ENCODE peak calls at places on chromosomes 1 and 21, in eight cellular contexts. One of them, this sample, is unnamed.

GRCh38 chr21:35932232-35932911 is 128.0 kb downstream of the SETD4 start:
- DNase-seq in heart right ventricle: peak; percentile 27
- DNase-seq in GM23248: peak; percentile 91
- DNase-seq in lung: peak; percentile 39
- DNase-seq in upper lobe of right lung: no peak
- DNase-seq in thoracic aorta: no peak
- DNase-seq in fibroblast of lung: peak; percentile 91
- DNase-seq in PC-3: peak; percentile 90
- DNase-seq in this sample: peak; percentile 84

GRCh38 chr21:42636535-42636914 is 16.9 kb upstream of the PDE9A start:
- DNase-seq in PC-3: peak; percentile 39
- DNase-seq in upper lobe of right lung: no peak
- DNase-seq in GM23248: peak; percentile 89
- DNase-seq in fibroblast of lung: peak; percentile 20
- DNase-seq in lung: no peak
- DNase-seq in heart right ventricle: no peak
- DNase-seq in thoracic aorta: no peak
- DNase-seq in this sample: peak; percentile 3

GRCh38 chr1:170586942-170587593 is 55.1 kb downstream of the GORAB start:
- DNase-seq in heart right ventricle: no peak
- DNase-seq in thoracic aorta: no peak
- DNase-seq in upper lobe of right lung: no peak
- DNase-seq in fibroblast of lung: peak; percentile 73
- DNase-seq in lung: no peak
- DNase-seq in GM23248: peak; percentile 88
- DNase-seq in PC-3: no peak
- DNase-seq in this sample: no peak

GRCh38 chr1:205977348-205978014 is 25.7 kb downstream of the RAB7B start:
- DNase-seq in fibroblast of lung: peak; percentile 64
- DNase-seq in GM23248: peak; percentile 83
- DNase-seq in thoracic aorta: no peak
- DNase-seq in upper lobe of right lung: peak; percentile 84
- DNase-seq in lung: peak; percentile 78
- DNase-seq in heart right ventricle: peak; percentile 81
- DNase-seq in PC-3: peak; percentile 91
- DNase-seq in this sample: peak; percentile 55

GRCh38 chr1:210234254-210234747 is 1.7 kb downstream of the SERTAD4 start:
- DNase-seq in fibroblast of lung: no peak
- DNase-seq in heart right ventricle: no peak
- DNase-seq in lung: no peak
- DNase-seq in PC-3: no peak
- DNase-seq in upper lobe of right lung: no peak
- DNase-seq in GM23248: no peak
- DNase-seq in thoracic aorta: no peak
- DNase-seq in this sample: no peak

GRCh38 chr1:234474375-234474774 is 4.6 kb downstream of the TARBP1 start:
- DNase-seq in heart right ventricle: no peak
- DNase-seq in fibroblast of lung: no peak
- DNase-seq in GM23248: no peak
- DNase-seq in thoracic aorta: no peak
- DNase-seq in upper lobe of right lung: no peak
- DNase-seq in lung: no peak
- DNase-seq in PC-3: no peak
- DNase-seq in this sample: no peak

GRCh38 chr1:67764674-67765073 is 68.6 kb downstream of the GNG12 start:
- DNase-seq in thoracic aorta: no peak
- DNase-seq in PC-3: no peak
- DNase-seq in upper lobe of right lung: no peak
- DNase-seq in fibroblast of lung: no peak
- DNase-seq in lung: no peak
- DNase-seq in GM23248: peak; percentile 24
- DNase-seq in heart right ventricle: no peak
- DNase-seq in this sample: no peak

GRCh38 chr1:67214420-67215174 is 48.3 kb downstream of the IL23R start:
- DNase-seq in thoracic aorta: no peak
- DNase-seq in heart right ventricle: no peak
- DNase-seq in GM23248: peak; percentile 56
- DNase-seq in PC-3: peak; percentile 68
- DNase-seq in upper lobe of right lung: no peak
- DNase-seq in lung: no peak
- DNase-seq in fibroblast of lung: peak; percentile 17
- DNase-seq in this sample: peak; percentile 40

GRCh38 chr1:247332215-247332900 is 691 bp upstream of the ZNF496 start:
- DNase-seq in thoracic aorta: no peak
- DNase-seq in heart right ventricle: peak; percentile 63
- DNase-seq in PC-3: peak; percentile 72
- DNase-seq in fibroblast of lung: peak; percentile 48
- DNase-seq in GM23248: peak; percentile 74
- DNase-seq in upper lobe of right lung: peak; percentile 84
- DNase-seq in lung: peak; percentile 32
- DNase-seq in this sample: no peak

GRCh38 chr21:27023186-27023585 is 56.3 kb upstream of the ADAMTS5 start:
- DNase-seq in fibroblast of lung: no peak
- DNase-seq in heart right ventricle: no peak
- DNase-seq in thoracic aorta: no peak
- DNase-seq in lung: no peak
- DNase-seq in GM23248: peak; percentile 32
- DNase-seq in PC-3: no peak
- DNase-seq in upper lobe of right lung: no peak
- DNase-seq in this sample: no peak

GRCh38 chr1:11158720-11159321 is 30.3 kb upstream of the ANGPTL7 start:
- DNase-seq in lung: no peak
- DNase-seq in PC-3: peak; percentile 92
- DNase-seq in heart right ventricle: no peak
- DNase-seq in upper lobe of right lung: no peak
- DNase-seq in GM23248: peak; percentile 95
- DNase-seq in fibroblast of lung: peak; percentile 96
- DNase-seq in thoracic aorta: no peak
- DNase-seq in this sample: peak; percentile 91

GRCh38 chr1:116487016-116487415 is 83.8 kb downstream of the CD58 start:
- DNase-seq in fibroblast of lung: no peak
- DNase-seq in upper lobe of right lung: no peak
- DNase-seq in GM23248: peak; percentile 54
- DNase-seq in thoracic aorta: no peak
- DNase-seq in PC-3: no peak
- DNase-seq in lung: no peak
- DNase-seq in heart right ventricle: no peak
- DNase-seq in this sample: no peak

GRCh38 chr1:236144446-236145150 is 2.3 kb downstream of the GPR137B start:
- DNase-seq in lung: no peak
- DNase-seq in PC-3: no peak
- DNase-seq in fibroblast of lung: no peak
- DNase-seq in heart right ventricle: peak; percentile 29
- DNase-seq in thoracic aorta: no peak
- DNase-seq in GM23248: no peak
- DNase-seq in upper lobe of right lung: no peak
- DNase-seq in this sample: no peak

DNA sequence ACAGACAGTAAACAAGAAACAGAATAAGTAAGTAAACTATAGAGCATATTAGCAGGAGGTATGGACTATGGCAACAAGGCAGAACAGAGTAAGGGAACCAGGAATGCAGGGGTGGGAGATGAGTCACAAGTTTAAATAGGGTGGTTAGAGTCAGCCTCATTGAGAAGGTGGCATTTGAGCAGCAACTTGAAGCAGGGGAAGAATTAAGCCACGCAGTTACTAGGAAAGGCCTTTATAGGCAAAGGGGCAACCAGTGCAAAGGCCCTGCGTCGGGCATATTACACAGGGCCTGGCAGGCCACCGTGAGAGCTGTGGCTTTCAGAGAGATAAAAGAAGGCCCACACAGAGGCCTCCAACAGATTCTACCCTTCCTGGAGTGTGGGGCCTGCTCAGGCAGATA is 186.1 kb upstream of the EDN2 start:
- DNase-seq in fibroblast of lung: peak; percentile 88
- DNase-seq in lung: no peak
- DNase-seq in GM23248: peak; percentile 85
- DNase-seq in PC-3: peak; percentile 88
- DNase-seq in upper lobe of right lung: no peak
- DNase-seq in heart right ventricle: no peak
- DNase-seq in thoracic aorta: no peak
- DNase-seq in this sample: peak; percentile 63
- H3K27me3 ChIP-seq in fibroblast of lung: no peaks in the 10 kb centered on the region
- H3K27me3 ChIP-seq in lung: no peaks in the 10 kb centered on the region
- H3K27me3 ChIP-seq in GM23248: no peaks in the 10 kb centered on the region
- H3K27me3 ChIP-seq in PC-3: no peaks in the 10 kb centered on the region
- H3K27me3 ChIP-seq in upper lobe of right lung: no peaks in the 10 kb centered on the region
- H3K27me3 ChIP-seq in heart right ventricle: no peaks in the 10 kb centered on the region
- H3K27me3 ChIP-seq in thoracic aorta: no peaks in the 10 kb centered on the region
- H3K27me3 ChIP-seq in this sample: no peaks in the 10 kb centered on the region

DNA sequence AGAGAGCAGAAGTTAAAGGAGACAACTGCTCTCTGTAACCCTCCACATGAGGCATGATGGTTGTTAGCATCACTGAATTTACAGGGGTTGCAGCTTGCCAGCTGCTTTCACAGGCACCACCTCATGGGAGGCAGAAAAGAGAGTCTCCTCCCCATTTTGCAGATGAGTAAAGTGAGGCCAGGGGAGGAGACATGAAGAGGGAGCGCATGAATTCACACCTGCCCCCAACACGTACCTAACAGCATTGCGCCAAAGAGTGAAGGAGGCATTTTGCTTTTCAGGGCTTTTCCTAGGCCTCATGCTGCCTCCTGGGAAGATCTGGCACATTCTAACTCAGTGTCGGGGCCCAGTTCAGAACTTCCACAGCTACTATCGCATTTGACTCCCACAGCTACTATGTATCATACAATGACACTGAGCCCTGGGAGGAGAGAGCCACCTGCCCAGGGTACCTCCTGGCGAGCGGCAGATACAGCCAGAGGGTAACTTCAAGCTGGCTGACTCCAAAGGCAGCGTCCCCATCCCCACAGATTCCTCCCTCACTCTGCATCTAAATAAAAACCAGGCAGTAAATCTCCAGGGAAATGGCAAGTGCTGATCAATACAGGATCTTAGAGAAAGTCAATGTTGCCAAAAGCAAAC is 34.0 kb downstream of the GLIS1 start:
- DNase-seq in heart right ventricle: no peak
- DNase-seq in thoracic aorta: no peak
- DNase-seq in fibroblast of lung: no peak
- DNase-seq in GM23248: no peak
- DNase-seq in upper lobe of right lung: no peak
- DNase-seq in PC-3: no peak
- DNase-seq in lung: no peak
- DNase-seq in this sample: no peak
- H3K4me3 ChIP-seq in heart right ventricle: no peak overlapping the region
- H3K4me3 ChIP-seq in thoracic aorta: no peak overlapping the region
- H3K4me3 ChIP-seq in fibroblast of lung: no peak overlapping the region
- H3K4me3 ChIP-seq in GM23248: no peak overlapping the region
- H3K4me3 ChIP-seq in upper lobe of right lung: no peak overlapping the region
- H3K4me3 ChIP-seq in PC-3: no peak overlapping the region
- H3K4me3 ChIP-seq in lung: no peak overlapping the region
- H3K4me3 ChIP-seq in this sample: no peak overlapping the region

DNA sequence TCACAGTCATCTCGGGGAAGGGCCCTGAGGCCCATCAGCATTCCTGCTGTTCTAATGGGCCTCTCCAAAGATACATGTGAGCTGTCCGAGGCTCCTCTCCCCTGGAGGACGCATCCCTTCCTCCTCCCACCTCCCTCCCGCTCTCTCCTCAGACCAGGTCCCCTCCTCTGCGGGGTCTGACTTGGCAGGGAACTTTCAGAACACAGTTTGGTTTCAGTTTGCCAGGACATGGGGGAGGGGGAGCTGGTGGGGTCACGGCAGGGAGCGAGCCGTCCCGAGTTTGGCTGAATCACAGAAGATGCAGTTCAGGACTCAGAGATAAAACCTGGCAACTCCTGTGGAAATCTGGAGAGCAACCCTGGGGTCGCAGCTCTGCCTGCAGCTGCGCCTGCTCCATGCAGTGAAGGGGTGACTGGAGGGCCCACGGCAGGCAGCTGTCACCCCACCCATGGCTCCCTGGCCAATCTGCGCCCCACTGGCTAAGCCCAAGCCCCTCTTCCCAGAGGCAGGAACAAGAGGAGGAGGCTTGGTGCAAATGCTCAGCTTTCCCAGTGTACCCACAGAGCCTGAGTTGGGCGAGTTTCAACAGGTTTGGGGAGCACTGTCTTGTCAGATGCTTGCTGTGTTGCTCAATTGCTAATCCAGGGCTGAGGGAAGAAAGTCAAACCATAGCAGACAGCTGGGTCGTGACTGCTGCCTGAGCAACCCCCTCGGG is 5.7 kb downstream of the WNT4 start:
- DNase-seq in GM23248: no peak
- DNase-seq in thoracic aorta: no peak
- DNase-seq in heart right ventricle: no peak
- DNase-seq in PC-3: no peak
- DNase-seq in fibroblast of lung: peak; percentile 15
- DNase-seq in lung: no peak
- DNase-seq in upper lobe of right lung: no peak
- DNase-seq in this sample: no peak
- H3K27me3 ChIP-seq in GM23248: peaks cover 11% of the 10 kb centered on the region
- H3K27me3 ChIP-seq in thoracic aorta: no peaks in the 10 kb centered on the region
- H3K27me3 ChIP-seq in heart right ventricle: peaks cover 66% of the 10 kb centered on the region
- H3K27me3 ChIP-seq in PC-3: no peaks in the 10 kb centered on the region
- H3K27me3 ChIP-seq in fibroblast of lung: peaks cover 24% of the 10 kb centered on the region
- H3K27me3 ChIP-seq in lung: no peaks in the 10 kb centered on the region
- H3K27me3 ChIP-seq in upper lobe of right lung: peaks cover 4% of the 10 kb centered on the region
- H3K27me3 ChIP-seq in this sample: peaks cover 23% of the 10 kb centered on the region

GRCh38 chr1:230068952-230069684 is 2.1 kb downstream of the GALNT2 start:
- DNase-seq in GM23248: peak; percentile 50
- DNase-seq in upper lobe of right lung: peak; percentile 37
- DNase-seq in heart right ventricle: no peak
- DNase-seq in fibroblast of lung: no peak
- DNase-seq in lung: no peak
- DNase-seq in PC-3: peak; percentile 65
- DNase-seq in thoracic aorta: no peak
- DNase-seq in this sample: no peak
- H3K4me3 ChIP-seq in GM23248: peak overlapping the region; percentile 97
- H3K4me3 ChIP-seq in upper lobe of right lung: peak overlapping the region; percentile 87
- H3K4me3 ChIP-seq in heart right ventricle: peak overlapping the region; percentile 92
- H3K4me3 ChIP-seq in fibroblast of lung: peak overlapping the region; percentile 83
- H3K4me3 ChIP-seq in lung: no peak overlapping the region
- H3K4me3 ChIP-seq in PC-3: peak overlapping the region; percentile 84
- H3K4me3 ChIP-seq in thoracic aorta: peak overlapping the region; percentile 100
- H3K4me3 ChIP-seq in this sample: peak overlapping the region; percentile 87

This sample was measured in brain microvascular endothelial cell.